ENCODE peak calls at places on chromosomes 11 and 22, in nine cellular contexts. Y, P, E, A, U, F, V, C and L are unnamed samples.

GRCh38 chr11:112967082-112967481 is 5.9 kb downstream of the NCAM1 start:
- DNase-seq in Y (peak), P (no peak), E (no peak), A (no peak), U (no peak), F (no peak), V (no peak), C (peak), L (no peak)

GRCh38 chr22:50553310-50553709 is 7.6 kb downstream of the KLHDC7B start:
- DNase-seq in Y (no peak), P (no peak), E (no peak), A (no peak), U (no peak), F (no peak), V (no peak), C (no peak), L (no peak)

GRCh38 chr11:2194877-2195755 is 23.5 kb upstream of the TH start:
- DNase-seq in Y (peak), P (no peak), E (peak), A (no peak), U (no peak), F (no peak), V (no peak), C (peak), L (no peak)

GRCh38 chr11:10261821-10262220 is 32.2 kb downstream of the SBF2 start:
- DNase-seq in Y (no peak), P (no peak), E (no peak), A (no peak), U (no peak), F (no peak), V (no peak), C (no peak), L (no peak)

GRCh38 chr11:47415949-47416472 is 7.6 kb downstream of the SLC39A13 start:
- DNase-seq in Y (peak), P (no peak), E (peak), A (peak), U (peak), F (no peak), V (peak), C (peak), L (no peak)

GRCh38 chr22:36775589-36775965 is 342 bp downstream of the IFT27 start:
- DNase-seq in Y (no peak), P (no peak), E (peak), A (peak), U (peak), F (peak), V (peak), C (no peak), L (no peak)

GRCh38 chr11:117819096-117820040 is 5.2 kb downstream of the FXYD2 start:
- DNase-seq in Y (peak), P (peak), E (peak), A (no peak), U (peak), F (no peak), V (peak), C (peak), L (peak)

GRCh38 chr11:64711138-64711943 is 11.7 kb downstream of the NRXN2 start:
- DNase-seq in Y (no peak), P (no peak), E (no peak), A (no peak), U (no peak), F (no peak), V (no peak), C (no peak), L (no peak)

GRCh38 chr22:41242396-41243117 is 1.8 kb upstream of the CHADL start:
- DNase-seq in Y (no peak), P (no peak), E (no peak), A (no peak), U (no peak), F (no peak), V (no peak), C (no peak), L (no peak)

GRCh38 chr22:30705710-30706651 is 11.3 kb downstream of the OSBP2 start:
- DNase-seq in Y (peak), P (peak), E (no peak), A (no peak), U (no peak), F (no peak), V (no peak), C (no peak), L (no peak)

GRCh38 chr11:96543177-96543576 is 153.4 kb downstream of the JRKL start:
- DNase-seq in Y (no peak), P (no peak), E (no peak), A (no peak), U (no peak), F (no peak), V (no peak), C (no peak), L (no peak)

GRCh38 chr11:36233226-36233625 is 56.0 kb downstream of the COMMD9 start:
- DNase-seq in Y (peak), P (no peak), E (no peak), A (no peak), U (no peak), F (no peak), V (no peak), C (peak), L (no peak)

GRCh38 chr22:49502126-49502826 is 325.4 kb downstream of the BRD1 start:
- DNase-seq in Y (no peak), P (no peak), E (no peak), A (no peak), U (no peak), F (no peak), V (no peak), C (no peak), L (peak)

GRCh38 chr11:129280027-129280811 is 88.1 kb upstream of the ARHGAP32 start:
- DNase-seq in Y (no peak), P (no peak), E (no peak), A (no peak), U (no peak), F (no peak), V (no peak), C (peak), L (peak)

GRCh38 chr11:75562836-75563484 is 907 bp downstream of the SERPINH1 start:
- DNase-seq in Y (peak), P (no peak), E (peak), A (no peak), U (no peak), F (no peak), V (no peak), C (peak), L (no peak)

GRCh38 chr11:83056204-83056603 is 15.5 kb downstream of the RAB30 start:
- DNase-seq in Y (no peak), P (no peak), E (no peak), A (no peak), U (no peak), F (no peak), V (no peak), C (no peak), L (no peak)

GRCh38 chr22:42408276-42408675 is 23.9 kb downstream of the NFAM1 start:
- DNase-seq in Y (no peak), P (no peak), E (no peak), A (no peak), U (no peak), F (no peak), V (no peak), C (no peak), L (no peak)

GRCh38 chr11:62546937-62547625 is 475 bp upstream of the AHNAK start:
- DNase-seq in Y (peak), P (no peak), E (no peak), A (no peak), U (no peak), F (no peak), V (no peak), C (no peak), L (peak)

GRCh38 chr11:69376155-69377028 is 82.4 kb downstream of the MYEOV start:
- DNase-seq in Y (no peak), P (no peak), E (peak), A (no peak), U (no peak), F (no peak), V (no peak), C (no peak), L (peak)

GRCh38 chr11:120658071-120658423 is 146.5 kb downstream of the GRIK4 start:
- DNase-seq in Y (no peak), P (no peak), E (no peak), A (no peak), U (no peak), F (no peak), V (no peak), C (no peak), L (no peak)

GRCh38 chr11:13680501-13681264 is 12.2 kb downstream of the FAR1 start:
- DNase-seq in Y (no peak), P (no peak), E (peak), A (no peak), U (no peak), F (no peak), V (no peak), C (no peak), L (peak)

GRCh38 chr22:31233001-31233400 is 20.9 kb downstream of the LIMK2 start:
- DNase-seq in Y (no peak), P (no peak), E (no peak), A (no peak), U (no peak), F (no peak), V (no peak), C (peak), L (no peak)

GRCh38 chr11:111001091-111001430 is 244.5 kb upstream of the POU2AF2 start:
- DNase-seq in Y (no peak), P (peak), E (no peak), A (no peak), U (no peak), F (no peak), V (no peak), C (no peak), L (no peak)

GRCh38 chr11:1128333-1129142 is 29.2 kb upstream of the MUC5AC start:
- DNase-seq in Y (no peak), P (no peak), E (no peak), A (no peak), U (peak), F (no peak), V (no peak), C (no peak), L (no peak)

GRCh38 chr11:68767672-68768071 is 16.4 kb upstream of the TESMIN start:
- DNase-seq in Y (no peak), P (no peak), E (no peak), A (no peak), U (no peak), F (no peak), V (no peak), C (no peak), L (no peak)

GRCh38 chr11:86513746-86514373 is 139.2 kb downstream of the CCDC81 start:
- DNase-seq in Y (no peak), P (no peak), E (no peak), A (no peak), U (no peak), F (no peak), V (no peak), C (no peak), L (no peak)

GRCh38 chr22:24247564-24248344 is 2.9 kb upstream of the GGT5 start:
- DNase-seq in Y (peak), P (peak), E (peak), A (peak), U (peak), F (no peak), V (peak), C (peak), L (peak)

GRCh38 chr11:93717501-93717900 is 23.8 kb downstream of the TAF1D start:
- DNase-seq in Y (no peak), P (no peak), E (no peak), A (no peak), U (no peak), F (no peak), V (no peak), C (peak), L (no peak)

GRCh38 chr11:69442012-69442806 is 39.3 kb upstream of the LINC01488 start:
- DNase-seq in Y (no peak), P (no peak), E (no peak), A (no peak), U (no peak), F (no peak), V (no peak), C (no peak), L (no peak)

GRCh38 chr11:83257638-83258229 is 28.4 kb downstream of the CCDC90B start:
- DNase-seq in Y (peak), P (no peak), E (no peak), A (no peak), U (no peak), F (no peak), V (no peak), C (peak), L (peak)

GRCh38 chr22:40009953-40010751 is 15.4 kb downstream of the FAM83F start:
- DNase-seq in Y (peak), P (no peak), E (no peak), A (no peak), U (no peak), F (no peak), V (no peak), C (no peak), L (no peak)

GRCh38 chr22:44026630-44027511 is 2.8 kb downstream of the PARVB start:
- DNase-seq in Y (peak), P (no peak), E (peak), A (peak), U (peak), F (peak), V (peak), C (no peak), L (peak)

GRCh38 chr11:64715756-64716470 is 7.1 kb downstream of the NRXN2 start:
- DNase-seq in Y (no peak), P (no peak), E (no peak), A (no peak), U (no peak), F (no peak), V (no peak), C (no peak), L (no peak)

GRCh38 chr11:115707180-115707905 is 203.1 kb upstream of the CADM1 start:
- DNase-seq in Y (peak), P (no peak), E (no peak), A (peak), U (peak), F (no peak), V (no peak), C (no peak), L (no peak)